ENCODE peak calls at places on chromosomes 4 and X, in eight cellular contexts. Z, Y, P, Q, A, H, V and R are unnamed samples.

GRCh38 chrX:108000751-108001150 is 18.6 kb upstream of the TEX13B start:
- DNase-seq in A (no peak), H (no peak), Y (no peak), P (no peak), Z (no peak), V (no peak), Q (no peak), R (no peak)

GRCh38 chr4:48906283-48907173 is at the start of gene OCIAD2:
- DNase-seq in V (peak; percentile 39), Z (peak; percentile 70), A (no peak), Y (no peak), H (peak; percentile 55), P (peak; percentile 89), Q (peak; percentile 59), R (no peak)

GRCh38 chr4:143514432-143514831 is 930 bp downstream of the SMARCA5 start:
- DNase-seq in A (peak; percentile 83), Q (peak; percentile 7), Z (peak; percentile 74), P (peak; percentile 49), V (no peak), Y (peak; percentile 15), H (no peak), R (no peak)

GRCh38 chrX:123736333-123736921 is 3.6 kb upstream of the THOC2 start:
- DNase-seq in Y (no peak), P (peak; percentile 64), Z (no peak), H (no peak), Q (no peak), V (no peak), A (no peak), R (no peak)

GRCh38 chr4:184362338-184362737 is 112.0 kb downstream of the IRF2 start:
- DNase-seq in Q (no peak), H (no peak), V (no peak), A (no peak), Y (no peak), Z (no peak), P (no peak), R (no peak)

GRCh38 chrX:14554132-14554715 is 24.9 kb downstream of the GLRA2 start:
- DNase-seq in H (no peak), V (no peak), Y (no peak), Z (no peak), Q (no peak), P (no peak), A (no peak), R (no peak)

GRCh38 chr4:99290848-99291786 is at the start of gene ADH1A:
- DNase-seq in V (no peak), P (no peak), Y (no peak), Z (no peak), A (no peak), Q (no peak), H (no peak), R (no peak)

GRCh38 chr4:101122019-101122418 is 225.3 kb downstream of the PPP3CA start:
- DNase-seq in Y (no peak), Q (no peak), H (no peak), A (no peak), V (no peak), Z (no peak), P (no peak), R (no peak)

GRCh38 chr4:119647558-119647957 is 19.0 kb upstream of the PDE5A start:
- DNase-seq in Y (no peak), V (no peak), A (no peak), H (no peak), P (no peak), Z (no peak), Q (no peak), R (no peak)

GRCh38 chr4:15694431-15694830 is 8.4 kb upstream of the BST1 start:
- DNase-seq in P (no peak), Q (no peak), Z (no peak), A (no peak), V (no peak), H (no peak), Y (no peak), R (no peak)

GRCh38 chr4:1511441-1512041 is 105.3 kb upstream of the NKX1-1 start:
- DNase-seq in Y (peak; percentile 35), Q (no peak), Z (peak; percentile 7), H (peak; percentile 69), V (no peak), A (peak; percentile 61), P (peak; percentile 55), R (no peak)

GRCh38 chr4:20251796-20252655 is at the start of gene SLIT2:
- DNase-seq in Q (no peak), V (no peak), A (peak; percentile 18), P (peak; percentile 96), H (peak; percentile 24), Z (peak; percentile 87), Y (peak; percentile 47), R (no peak)

GRCh38 chr4:40785727-40786126 is 36.0 kb downstream of the NSUN7 start:
- DNase-seq in Z (no peak), H (no peak), A (no peak), V (no peak), Y (no peak), P (no peak), Q (no peak), R (no peak)

GRCh38 chr4:153269223-153269990 is 65.2 kb downstream of the TRIM2 start:
- DNase-seq in A (no peak), H (no peak), Y (no peak), Q (no peak), P (no peak), Z (no peak), V (no peak), R (no peak)

GRCh38 chrX:131677655-131678628 is 134.1 kb downstream of the OR13H1 start:
- DNase-seq in V (no peak), Q (peak; percentile 17), Y (peak; percentile 18), P (peak; percentile 74), Z (peak; percentile 1), H (peak; percentile 18), A (peak; percentile 50), R (no peak)

GRCh38 chr4:150199056-150199455 is 120.8 kb downstream of the DCLK2 start:
- DNase-seq in Y (no peak), H (no peak), A (no peak), V (no peak), Q (no peak), P (no peak), Z (no peak), R (no peak)

GRCh38 chrX:133434197-133434820 is 19.0 kb upstream of the GPC4 start:
- DNase-seq in V (no peak), A (peak; percentile 2), Z (no peak), Y (no peak), P (no peak), Q (no peak), H (no peak), R (no peak)

GRCh38 chrX:12702509-12703091 is 88.6 kb upstream of the PRPS2 start:
- DNase-seq in A (peak; percentile 23), Z (peak; percentile 1), H (peak; percentile 3), Q (no peak), Y (peak; percentile 1), P (peak; percentile 14), V (no peak), R (no peak)

GRCh38 chrX:40380649-40381488 is 199.9 kb upstream of the ATP6AP2 start:
- DNase-seq in Q (no peak), V (no peak), A (no peak), Y (no peak), P (peak; percentile 31), H (no peak), Z (no peak), R (no peak)

GRCh38 chr4:28296239-28296638 is 1435.6 kb downstream of the STIM2 start:
- DNase-seq in V (no peak), A (no peak), P (no peak), Y (no peak), H (no peak), Q (no peak), Z (no peak), R (no peak)

DNA sequence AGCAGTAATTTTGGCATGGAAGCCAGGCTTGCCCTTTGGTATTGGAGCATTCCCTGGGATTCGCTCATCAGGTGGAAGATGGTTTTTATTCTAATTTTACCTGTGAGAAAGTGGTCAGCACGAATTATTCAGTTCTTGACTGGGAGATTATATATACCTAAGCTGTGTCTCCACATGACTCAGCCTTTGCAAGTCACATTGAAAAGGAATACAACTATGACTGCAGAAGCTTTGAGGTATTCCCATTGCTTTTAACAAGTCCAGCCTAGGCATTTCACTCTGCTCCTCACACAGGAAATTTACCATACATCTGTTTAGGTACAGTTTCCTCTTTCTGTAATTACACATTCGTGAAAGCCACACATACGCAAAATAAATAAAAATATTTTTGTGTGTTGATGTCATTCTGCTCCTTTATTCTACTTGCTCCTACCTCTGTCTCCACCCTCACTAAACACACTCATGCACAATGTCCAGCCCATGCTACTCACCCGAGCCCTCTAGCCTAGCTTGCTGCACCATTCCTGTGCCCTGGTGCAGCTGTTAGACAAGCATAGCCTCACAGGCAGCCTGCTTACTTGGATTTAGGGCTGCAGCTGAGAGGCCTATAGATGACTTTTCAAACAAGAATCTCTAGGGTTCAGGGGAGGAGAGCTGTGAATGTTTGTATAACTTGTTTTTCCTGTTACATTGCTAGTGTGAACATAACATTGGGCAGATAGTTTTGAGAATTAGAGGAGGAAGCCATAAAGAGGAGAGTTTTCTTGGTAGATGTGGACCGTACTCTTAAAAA is 504.4 kb upstream of the FAT1 start:
- DNase-seq in H (no peak), Q (no peak), P (no peak), A (no peak), V (no peak), Z (no peak), Y (no peak), R (no peak)
- TF ChIP-seq POLR2AphosphoS5 in H (no peak), Q (no peak), P (no peak), A (no peak), V (no peak), Z (no peak), Y (no peak), R (no peak)

DNA sequence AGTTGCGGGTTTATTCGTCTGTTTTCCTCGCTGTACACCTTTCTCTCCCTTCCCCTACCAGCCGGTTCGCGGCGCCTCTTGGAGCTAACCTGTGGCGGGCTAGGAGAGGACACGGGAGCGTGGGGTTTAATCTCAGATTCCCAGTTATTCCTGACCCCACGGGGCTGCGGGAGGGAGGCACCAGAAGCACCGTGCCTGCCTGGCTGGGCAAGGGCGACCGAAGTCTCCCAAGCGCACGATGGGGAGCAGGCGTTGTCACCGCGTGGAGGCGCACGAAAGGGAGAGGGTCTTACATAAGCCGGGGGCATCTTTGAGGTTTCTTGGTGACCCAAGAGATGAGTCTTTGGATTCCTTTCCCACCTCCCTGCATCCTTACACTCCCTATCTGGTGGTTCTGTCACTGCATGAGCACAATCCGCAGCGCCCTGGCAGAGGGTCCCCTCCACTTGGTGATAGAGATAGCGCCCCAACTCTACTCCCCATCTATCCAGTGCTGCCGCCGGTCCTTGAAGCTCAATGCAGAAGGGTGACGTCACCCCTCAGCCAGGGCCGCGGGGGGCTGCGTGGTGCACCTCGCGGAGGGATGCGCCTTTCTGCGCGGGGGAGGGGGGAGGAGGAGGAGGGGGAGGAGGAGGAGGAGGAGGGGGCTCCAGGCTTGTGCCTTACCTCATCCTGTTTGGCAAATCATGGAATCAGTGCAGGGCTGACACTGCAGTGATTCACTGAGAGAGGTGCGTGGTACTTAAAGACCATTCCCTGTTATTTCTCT is 793 bp downstream of the TSPAN7 start:
- DNase-seq in Q (no peak), V (no peak), Y (peak; percentile 3), P (peak; percentile 54), H (no peak), A (no peak), Z (no peak), R (no peak)
- H3K9ac ChIP-seq in Q (peak overlapping the region; percentile 31), V (no peak overlapping the region), Y (peak overlapping the region; percentile 56), P (no peak overlapping the region), H (no peak overlapping the region), A (no peak overlapping the region), Z (no peak overlapping the region), R (peak overlapping the region; percentile 41)

GRCh38 chr4:46081211-46081610 is 42.6 kb downstream of the GABRG1 start:
- DNase-seq in Y (no peak), H (no peak), Q (no peak), A (no peak), V (no peak), P (no peak), Z (no peak), R (no peak)
- TF ChIP-seq POLR2AphosphoS5 in Y (no peak), H (no peak), Q (no peak), A (no peak), V (no peak), P (no peak), Z (no peak), R (no peak)

GRCh38 chrX:110795645-110796510 is at the start of gene CHRDL1:
- DNase-seq in Q (no peak), H (no peak), Z (no peak), P (peak; percentile 75), Y (no peak), V (no peak), A (no peak), R (no peak)
- H3K9ac ChIP-seq in Q (peak within 1 kb of the TSS; percentile 37), H (no peak within 1 kb of the TSS), Z (no peak within 1 kb of the TSS), P (no peak within 1 kb of the TSS), Y (no peak within 1 kb of the TSS), V (no peak within 1 kb of the TSS), A (no peak within 1 kb of the TSS), R (no peak within 1 kb of the TSS)